ENCODE peak calls at places on chromosomes 12 and 14, in four cellular contexts. One of them, this sample, is unnamed.

GRCh38 chr14:72142328-72142727 is 210.1 kb downstream of the RGS6 start:
- DNase-seq in stimulated activated CD4-positive, alpha-beta T cell treated with anti-CD3 and anti-CD28 coated beads, Interleukin-15, amount 100 ng/mL, for 24 hours: no peak
- DNase-seq in GM03348: no peak
- DNase-seq in iris pigment epithelial cell: no peak
- DNase-seq in this sample: no peak

GRCh38 chr14:105023791-105024480 is 3.1 kb upstream of the CDCA4 start:
- DNase-seq in iris pigment epithelial cell: peak; percentile 86
- DNase-seq in GM03348: peak; percentile 40
- DNase-seq in stimulated activated CD4-positive, alpha-beta T cell treated with anti-CD3 and anti-CD28 coated beads, Interleukin-15, amount 100 ng/mL, for 24 hours: no peak
- DNase-seq in this sample: no peak

GRCh38 chr12:32501835-32502333 is 102.5 kb downstream of the FGD4 start:
- DNase-seq in GM03348: peak; percentile 72
- DNase-seq in iris pigment epithelial cell: peak; percentile 90
- DNase-seq in stimulated activated CD4-positive, alpha-beta T cell treated with anti-CD3 and anti-CD28 coated beads, Interleukin-15, amount 100 ng/mL, for 24 hours: no peak
- DNase-seq in this sample: no peak

GRCh38 chr12:1906579-1906978 is 11.9 kb downstream of the CACNA2D4 start:
- DNase-seq in GM03348: no peak
- DNase-seq in iris pigment epithelial cell: no peak
- DNase-seq in stimulated activated CD4-positive, alpha-beta T cell treated with anti-CD3 and anti-CD28 coated beads, Interleukin-15, amount 100 ng/mL, for 24 hours: no peak
- DNase-seq in this sample: no peak

GRCh38 chr12:113831486-113831885 is 134.6 kb downstream of the RBM19 start:
- DNase-seq in iris pigment epithelial cell: no peak
- DNase-seq in GM03348: no peak
- DNase-seq in stimulated activated CD4-positive, alpha-beta T cell treated with anti-CD3 and anti-CD28 coated beads, Interleukin-15, amount 100 ng/mL, for 24 hours: no peak
- DNase-seq in this sample: no peak

GRCh38 chr12:54217774-54218221 is 29.0 kb upstream of the SMUG1 start:
- DNase-seq in iris pigment epithelial cell: no peak
- DNase-seq in stimulated activated CD4-positive, alpha-beta T cell treated with anti-CD3 and anti-CD28 coated beads, Interleukin-15, amount 100 ng/mL, for 24 hours: peak; percentile 18
- DNase-seq in GM03348: no peak
- DNase-seq in this sample: no peak

GRCh38 chr12:108090107-108090899 is 38.8 kb upstream of the WSCD2 start:
- DNase-seq in stimulated activated CD4-positive, alpha-beta T cell treated with anti-CD3 and anti-CD28 coated beads, Interleukin-15, amount 100 ng/mL, for 24 hours: no peak
- DNase-seq in GM03348: no peak
- DNase-seq in iris pigment epithelial cell: no peak
- DNase-seq in this sample: no peak

GRCh38 chr14:105333613-105334364 is 19.2 kb downstream of the PACS2 start:
- DNase-seq in GM03348: no peak
- DNase-seq in stimulated activated CD4-positive, alpha-beta T cell treated with anti-CD3 and anti-CD28 coated beads, Interleukin-15, amount 100 ng/mL, for 24 hours: no peak
- DNase-seq in iris pigment epithelial cell: no peak
- DNase-seq in this sample: no peak

GRCh38 chr12:52244615-52244994 is 11.6 kb downstream of the KRT7 start:
- DNase-seq in stimulated activated CD4-positive, alpha-beta T cell treated with anti-CD3 and anti-CD28 coated beads, Interleukin-15, amount 100 ng/mL, for 24 hours: no peak
- DNase-seq in GM03348: peak; percentile 43
- DNase-seq in iris pigment epithelial cell: no peak
- DNase-seq in this sample: no peak

GRCh38 chr12:13816394-13816793 is 165.0 kb downstream of the GRIN2B start:
- DNase-seq in iris pigment epithelial cell: no peak
- DNase-seq in stimulated activated CD4-positive, alpha-beta T cell treated with anti-CD3 and anti-CD28 coated beads, Interleukin-15, amount 100 ng/mL, for 24 hours: no peak
- DNase-seq in GM03348: no peak
- DNase-seq in this sample: no peak

GRCh38 chr14:52279405-52279804 is 11.9 kb downstream of the PTGDR start:
- DNase-seq in iris pigment epithelial cell: peak; percentile 76
- DNase-seq in stimulated activated CD4-positive, alpha-beta T cell treated with anti-CD3 and anti-CD28 coated beads, Interleukin-15, amount 100 ng/mL, for 24 hours: no peak
- DNase-seq in GM03348: peak; percentile 63
- DNase-seq in this sample: no peak

GRCh38 chr14:75298187-75298985 is 19.8 kb downstream of the FOS start:
- DNase-seq in iris pigment epithelial cell: peak; percentile 24
- DNase-seq in GM03348: no peak
- DNase-seq in stimulated activated CD4-positive, alpha-beta T cell treated with anti-CD3 and anti-CD28 coated beads, Interleukin-15, amount 100 ng/mL, for 24 hours: no peak
- DNase-seq in this sample: no peak

GRCh38 chr12:105748806-105749600 is 389.8 kb downstream of the NUAK1 start:
- DNase-seq in stimulated activated CD4-positive, alpha-beta T cell treated with anti-CD3 and anti-CD28 coated beads, Interleukin-15, amount 100 ng/mL, for 24 hours: no peak
- DNase-seq in iris pigment epithelial cell: peak; percentile 80
- DNase-seq in GM03348: peak; percentile 71
- DNase-seq in this sample: no peak

GRCh38 chr12:73731658-73732057 is 806.0 kb upstream of the ATXN7L3B start:
- DNase-seq in stimulated activated CD4-positive, alpha-beta T cell treated with anti-CD3 and anti-CD28 coated beads, Interleukin-15, amount 100 ng/mL, for 24 hours: no peak
- DNase-seq in iris pigment epithelial cell: peak; percentile 16
- DNase-seq in GM03348: no peak
- DNase-seq in this sample: no peak

GRCh38 chr14:75126679-75127473 is at the start of gene NEK9:
- DNase-seq in iris pigment epithelial cell: peak; percentile 85
- DNase-seq in GM03348: peak; percentile 93
- DNase-seq in stimulated activated CD4-positive, alpha-beta T cell treated with anti-CD3 and anti-CD28 coated beads, Interleukin-15, amount 100 ng/mL, for 24 hours: peak; percentile 93
- DNase-seq in this sample: peak; percentile 89

GRCh38 chr12:5434647-5434968 is 2.7 kb downstream of the NTF3 start:
- DNase-seq in iris pigment epithelial cell: no peak
- DNase-seq in stimulated activated CD4-positive, alpha-beta T cell treated with anti-CD3 and anti-CD28 coated beads, Interleukin-15, amount 100 ng/mL, for 24 hours: no peak
- DNase-seq in GM03348: no peak
- DNase-seq in this sample: no peak

GRCh38 chr12:28059678-28060077 is 87.1 kb upstream of the PTHLH start:
- DNase-seq in iris pigment epithelial cell: no peak
- DNase-seq in GM03348: no peak
- DNase-seq in stimulated activated CD4-positive, alpha-beta T cell treated with anti-CD3 and anti-CD28 coated beads, Interleukin-15, amount 100 ng/mL, for 24 hours: no peak
- DNase-seq in this sample: no peak

GRCh38 chr12:45464699-45465098 is 248.8 kb downstream of the ANO6 start:
- DNase-seq in stimulated activated CD4-positive, alpha-beta T cell treated with anti-CD3 and anti-CD28 coated beads, Interleukin-15, amount 100 ng/mL, for 24 hours: no peak
- DNase-seq in iris pigment epithelial cell: peak; percentile 5
- DNase-seq in GM03348: no peak
- DNase-seq in this sample: no peak

GRCh38 chr12:42729532-42729895 is 140.0 kb upstream of the PRICKLE1 start:
- DNase-seq in stimulated activated CD4-positive, alpha-beta T cell treated with anti-CD3 and anti-CD28 coated beads, Interleukin-15, amount 100 ng/mL, for 24 hours: no peak
- DNase-seq in iris pigment epithelial cell: peak; percentile 48
- DNase-seq in GM03348: no peak
- DNase-seq in this sample: no peak

GRCh38 chr12:52122904-52123303 is 43.4 kb downstream of the SMIM41 start:
- DNase-seq in iris pigment epithelial cell: no peak
- DNase-seq in GM03348: peak; percentile 3
- DNase-seq in stimulated activated CD4-positive, alpha-beta T cell treated with anti-CD3 and anti-CD28 coated beads, Interleukin-15, amount 100 ng/mL, for 24 hours: no peak
- DNase-seq in this sample: no peak

GRCh38 chr14:51367600-51367931 is 127.5 kb downstream of the TMX1 start:
- DNase-seq in GM03348: peak; percentile 63
- DNase-seq in stimulated activated CD4-positive, alpha-beta T cell treated with anti-CD3 and anti-CD28 coated beads, Interleukin-15, amount 100 ng/mL, for 24 hours: no peak
- DNase-seq in iris pigment epithelial cell: peak; percentile 83
- DNase-seq in this sample: no peak

GRCh38 chr12:94491489-94491888 is 31.8 kb upstream of the CEP83 start:
- DNase-seq in stimulated activated CD4-positive, alpha-beta T cell treated with anti-CD3 and anti-CD28 coated beads, Interleukin-15, amount 100 ng/mL, for 24 hours: no peak
- DNase-seq in GM03348: no peak
- DNase-seq in iris pigment epithelial cell: no peak
- DNase-seq in this sample: no peak

GRCh38 chr14:100290607-100291304 is 15.5 kb downstream of the SLC25A29 start:
- DNase-seq in iris pigment epithelial cell: no peak
- DNase-seq in GM03348: no peak
- DNase-seq in stimulated activated CD4-positive, alpha-beta T cell treated with anti-CD3 and anti-CD28 coated beads, Interleukin-15, amount 100 ng/mL, for 24 hours: no peak
- DNase-seq in this sample: no peak